ENCODE peak calls at places on chromosomes 11 and 22, in seven cellular contexts. N, L, R, V, M, G and H are unnamed samples.

GRCh38 chr22:47943729-47944700 is 1181.6 kb downstream of the TBC1D22A start:
- DNase-seq in V (no peak), M (no peak), R (no peak), N (no peak), G (no peak), L (no peak), H (no peak)

GRCh38 chr11:120324932-120325810 is at the start of gene TLCD5:
- DNase-seq in V (no peak), R (peak; percentile 92), L (peak; percentile 70), M (peak; percentile 76), N (peak; percentile 66), G (peak; percentile 62), H (peak; percentile 72)

GRCh38 chr11:118264568-118265470 is 722 bp upstream of the MPZL2 start:
- DNase-seq in V (no peak), M (no peak), R (no peak), L (no peak), G (no peak), N (no peak), H (no peak)

GRCh38 chr11:121665211-121665838 is 212.6 kb upstream of the SORL1-AS1 start:
- DNase-seq in R (no peak), G (no peak), V (no peak), L (no peak), M (no peak), N (no peak), H (no peak)

GRCh38 chr11:46183819-46184218 is 62.6 kb upstream of the PHF21A start:
- DNase-seq in V (peak; percentile 15), G (no peak), M (peak; percentile 73), L (no peak), R (no peak), N (peak; percentile 33), H (peak; percentile 58)

GRCh38 chr11:79438631-79439429 is 2.0 kb downstream of the TENM4 start:
- DNase-seq in V (no peak), L (peak; percentile 23), G (no peak), R (peak; percentile 16), N (peak; percentile 46), M (peak; percentile 39), H (peak; percentile 13)

GRCh38 chr22:41648431-41648830 is 27.3 kb downstream of the XRCC6 start:
- DNase-seq in L (no peak), M (peak; percentile 5), V (no peak), G (no peak), R (no peak), N (no peak), H (no peak)

GRCh38 chr22:20413217-20414058 is 19.5 kb downstream of the ZNF74 start:
- DNase-seq in G (no peak), R (no peak), M (no peak), L (no peak), N (no peak), V (no peak), H (no peak)

GRCh38 chr22:33677536-33677935 is 242.7 kb downstream of the LARGE1 start:
- DNase-seq in L (no peak), N (no peak), R (no peak), G (no peak), M (no peak), V (no peak), H (no peak)

GRCh38 chr11:83064011-83064410 is 7.7 kb downstream of the RAB30 start:
- DNase-seq in M (no peak), N (no peak), G (no peak), R (no peak), L (no peak), V (no peak), H (no peak)

GRCh38 chr11:122159173-122159701 is 43.2 kb upstream of the BLID start:
- DNase-seq in G (no peak), M (peak; percentile 79), N (peak; percentile 84), L (peak; percentile 20), R (peak; percentile 13), V (no peak), H (peak; percentile 75)

GRCh38 chr11:66906077-66906929 is 49.4 kb downstream of the LRFN4 start:
- DNase-seq in M (peak; percentile 64), N (peak; percentile 73), V (no peak), R (no peak), G (no peak), L (peak; percentile 18), H (peak; percentile 40)

GRCh38 chr11:13962562-13963168 is at the start of gene SPON1:
- DNase-seq in N (peak; percentile 49), R (no peak), L (peak; percentile 46), G (peak; percentile 34), M (peak; percentile 4), V (no peak), H (peak; percentile 22)

GRCh38 chr11:61999141-61999975 is 31.9 kb upstream of the FTH1 start:
- DNase-seq in G (no peak), L (no peak), R (no peak), M (peak; percentile 52), V (no peak), N (peak; percentile 71), H (peak; percentile 51)

GRCh38 chr11:86811637-86812321 is 11.4 kb downstream of the PRSS23 start:
- DNase-seq in L (no peak), R (no peak), N (peak; percentile 62), M (peak; percentile 89), G (peak; percentile 43), V (peak; percentile 47), H (peak; percentile 33)

GRCh38 chr11:87097582-87097981 is 59.8 kb downstream of the TMEM135 start:
- DNase-seq in R (peak; percentile 69), G (peak; percentile 55), V (peak; percentile 3), L (no peak), N (peak; percentile 29), M (peak; percentile 69), H (peak; percentile 42)

GRCh38 chr11:16266021-16266420 is 90.3 kb downstream of the SOX6 start:
- DNase-seq in L (no peak), M (no peak), N (no peak), V (no peak), R (no peak), G (no peak), H (no peak)

GRCh38 chr11:57885298-57886035 is 123.9 kb downstream of the CTNND1 start:
- DNase-seq in L (no peak), N (no peak), M (peak; percentile 17), G (no peak), R (no peak), V (no peak), H (peak; percentile 26)

GRCh38 chr11:94546886-94547285 is 3.2 kb downstream of the FUT4 start:
- DNase-seq in R (no peak), V (no peak), N (no peak), G (no peak), M (no peak), L (no peak), H (no peak)

GRCh38 chr11:98568011-98568410 is 452.7 kb upstream of the CNTN5 start:
- DNase-seq in N (peak; percentile 42), G (no peak), V (no peak), L (no peak), M (peak; percentile 50), R (no peak), H (no peak)

GRCh38 chr11:13260196-13260962 is 17.2 kb upstream of the BMAL1 start:
- DNase-seq in M (no peak), L (no peak), N (no peak), R (no peak), G (no peak), V (no peak), H (no peak)

GRCh38 chr11:63866211-63866610 is 27.3 kb downstream of the MARK2 start:
- DNase-seq in M (peak; percentile 87), N (peak; percentile 80), R (no peak), L (peak; percentile 32), V (no peak), G (peak; percentile 76), H (peak; percentile 92)

GRCh38 chr11:58334708-58335107 is 24.2 kb downstream of the OR5B17 start:
- DNase-seq in L (no peak), N (peak; percentile 56), G (no peak), M (peak; percentile 79), R (no peak), V (peak; percentile 34), H (peak; percentile 69)

GRCh38 chr11:96054870-96055705 is 131.2 kb upstream of the MTMR2 start:
- DNase-seq in G (no peak), R (no peak), L (no peak), M (peak; percentile 73), V (no peak), N (peak; percentile 74), H (peak; percentile 62)

GRCh38 chr11:134856371-134856971 is 444.4 kb upstream of the B3GAT1 start:
- DNase-seq in L (no peak), R (no peak), V (no peak), G (no peak), N (no peak), M (no peak), H (no peak)

GRCh38 chr22:50209893-50210292 is 9.1 kb downstream of the SELENOO start:
- DNase-seq in G (peak; percentile 78), L (peak; percentile 59), M (peak; percentile 74), V (no peak), N (peak; percentile 68), R (peak; percentile 79), H (peak; percentile 67)

GRCh38 chr11:122723576-122723975 is 68.1 kb downstream of the UBASH3B start:
- DNase-seq in N (no peak), G (no peak), L (no peak), M (peak; percentile 52), R (no peak), V (no peak), H (no peak)

DNA sequence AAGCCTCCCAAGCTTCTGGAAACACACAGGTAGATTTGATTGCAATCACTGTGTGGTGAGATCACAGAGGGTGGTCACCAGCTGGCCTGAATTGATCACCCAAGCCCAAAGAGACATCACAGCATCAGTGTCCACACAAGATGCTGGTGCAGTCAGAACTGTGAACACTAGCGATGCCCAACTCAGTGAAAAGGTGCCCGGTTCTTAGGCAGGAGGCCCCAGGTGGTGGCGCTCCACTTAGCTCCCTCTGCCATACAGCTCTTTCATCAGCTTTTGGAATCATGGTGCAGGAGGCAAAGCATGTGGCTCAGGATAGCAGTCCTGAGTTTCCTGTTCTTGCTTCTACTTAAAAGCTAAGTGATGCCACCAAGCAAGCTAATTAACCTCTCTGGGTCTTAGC is 11.1 kb downstream of the DGCR2 start:
- DNase-seq in V (no peak), R (no peak), L (no peak), M (no peak), N (no peak), G (no peak), H (no peak)
- TF ChIP-seq CTCF in V (no peak), R (no peak), L (no peak), M (no peak), N (no peak), G (no peak), H (no peak)

DNA sequence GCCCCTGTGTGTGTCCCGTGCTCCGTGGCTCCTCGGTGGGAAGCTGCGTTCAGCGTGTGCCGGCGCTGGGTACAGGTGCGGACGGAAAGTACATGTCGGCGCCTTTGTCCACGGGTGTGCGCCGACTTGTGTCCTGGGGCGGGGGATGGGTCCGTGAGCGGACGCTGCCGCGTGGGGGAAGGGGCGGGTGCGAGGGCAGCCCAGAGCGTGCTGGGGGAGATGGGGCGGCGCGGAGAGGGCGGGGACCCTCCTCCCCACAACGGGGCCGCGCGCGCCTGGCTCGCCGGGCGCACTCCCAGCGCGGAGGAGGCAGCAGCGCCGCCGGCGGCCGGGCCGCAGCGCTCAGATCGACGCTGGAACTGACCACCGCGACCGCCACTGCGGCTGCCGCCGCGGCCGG is 33.6 kb upstream of the RELT start:
- DNase-seq in R (peak; percentile 61), M (no peak), N (no peak), V (no peak), G (no peak), L (no peak), H (no peak)
- H3K4me3 ChIP-seq in R (peak overlapping the region; percentile 58), M (peak overlapping the region; percentile 24), N (no peak overlapping the region), V (no peak overlapping the region), G (no peak overlapping the region), L (peak overlapping the region; percentile 57), H (no peak overlapping the region)

GRCh38 chr11:42770444-42771065 is 541.2 kb upstream of the API5 start:
- DNase-seq in V (no peak), R (peak; percentile 36), G (peak; percentile 24), M (peak; percentile 4), L (no peak), N (peak; percentile 3), H (no peak)
- TF ChIP-seq CTCF in V (no peak), R (peak; percentile 78), G (peak; percentile 48), M (peak; percentile 24), L (peak; percentile 80), N (peak; percentile 23), H (peak; percentile 31)

GRCh38 chr11:72023335-72023734 is 24.6 kb downstream of the IL18BP start:
- DNase-seq in V (no peak), M (no peak), G (no peak), N (no peak), L (no peak), R (no peak), H (no peak)
- H3K4me3 ChIP-seq in V (no peak overlapping the region), M (no peak overlapping the region), G (no peak overlapping the region), N (no peak overlapping the region), L (no peak overlapping the region), R (no peak overlapping the region), H (no peak overlapping the region)